ENCODE peak calls at places on chromosomes 13 and 19, in four cellular contexts. One of them, this sample, is unnamed.

GRCh38 chr19:29329460-29330134 is 116.6 kb upstream of the UQCRFS1 start:
- DNase-seq in heart left ventricle: no peak
- DNase-seq in testis: no peak
- DNase-seq in lower leg skin: no peak
- DNase-seq in this sample: no peak

GRCh38 chr13:92938481-92939020 is 288.1 kb upstream of the GPC6 start:
- DNase-seq in heart left ventricle: no peak
- DNase-seq in lower leg skin: no peak
- DNase-seq in testis: no peak
- DNase-seq in this sample: no peak

GRCh38 chr13:26663801-26664200 is 96.8 kb downstream of the GPR12 start:
- DNase-seq in heart left ventricle: no peak
- DNase-seq in testis: no peak
- DNase-seq in lower leg skin: no peak
- DNase-seq in this sample: no peak

GRCh38 chr13:55073000-55073399 is 2044.4 kb downstream of the OLFM4 start:
- DNase-seq in heart left ventricle: no peak
- DNase-seq in testis: no peak
- DNase-seq in lower leg skin: no peak
- DNase-seq in this sample: no peak

GRCh38 chr13:48593551-48593950 is 60.2 kb upstream of the CYSLTR2 start:
- DNase-seq in heart left ventricle: no peak
- DNase-seq in lower leg skin: no peak
- DNase-seq in testis: no peak
- DNase-seq in this sample: no peak

GRCh38 chr19:11489378-11489777 is 8.5 kb upstream of the ELAVL3 start:
- DNase-seq in heart left ventricle: no peak
- DNase-seq in lower leg skin: no peak
- DNase-seq in testis: no peak
- DNase-seq in this sample: no peak

GRCh38 chr13:59450218-59450617 is 713.5 kb downstream of the DIAPH3 start:
- DNase-seq in testis: no peak
- DNase-seq in lower leg skin: no peak
- DNase-seq in heart left ventricle: no peak
- DNase-seq in this sample: no peak

GRCh38 chr13:107301724-107302374 is 733.9 kb upstream of the ARGLU1 start:
- DNase-seq in heart left ventricle: no peak
- DNase-seq in lower leg skin: no peak
- DNase-seq in testis: no peak
- DNase-seq in this sample: no peak

GRCh38 chr13:29721766-29722165 is 126.3 kb upstream of the SLC7A1 start:
- DNase-seq in lower leg skin: no peak
- DNase-seq in testis: no peak
- DNase-seq in heart left ventricle: no peak
- DNase-seq in this sample: no peak

GRCh38 chr13:20124303-20124702 is 36.5 kb downstream of the GJA3 start:
- DNase-seq in heart left ventricle: no peak
- DNase-seq in lower leg skin: no peak
- DNase-seq in testis: no peak
- DNase-seq in this sample: no peak

GRCh38 chr13:99357149-99357596 is 50.0 kb upstream of the GPR183 start:
- DNase-seq in lower leg skin: no peak
- DNase-seq in testis: no peak
- DNase-seq in heart left ventricle: no peak
- DNase-seq in this sample: peak

GRCh38 chr19:23420824-23421223 is 25.6 kb upstream of the ZNF91 start:
- DNase-seq in heart left ventricle: no peak
- DNase-seq in lower leg skin: no peak
- DNase-seq in testis: no peak
- DNase-seq in this sample: no peak

GRCh38 chr13:44870456-44870929 is 118.8 kb downstream of the NUFIP1 start:
- DNase-seq in lower leg skin: peak
- DNase-seq in testis: peak
- DNase-seq in heart left ventricle: no peak
- DNase-seq in this sample: no peak

GRCh38 chr19:20078696-20079095 is 896 bp downstream of the ZNF90 start:
- DNase-seq in heart left ventricle: peak
- DNase-seq in lower leg skin: peak
- DNase-seq in testis: peak
- DNase-seq in this sample: no peak

GRCh38 chr13:107807306-107808073 is 407.8 kb downstream of the LIG4 start:
- DNase-seq in lower leg skin: no peak
- DNase-seq in testis: no peak
- DNase-seq in heart left ventricle: no peak
- DNase-seq in this sample: no peak

GRCh38 chr19:850221-850978 is 1.7 kb upstream of the ELANE start:
- DNase-seq in lower leg skin: peak
- DNase-seq in testis: peak
- DNase-seq in heart left ventricle: peak
- DNase-seq in this sample: peak

GRCh38 chr13:113774177-113775107 is 15.4 kb downstream of the TMEM255B start:
- DNase-seq in lower leg skin: peak
- DNase-seq in heart left ventricle: no peak
- DNase-seq in testis: no peak
- DNase-seq in this sample: peak

GRCh38 chr13:49292742-49293498 is 45.2 kb downstream of the CDADC1 start:
- DNase-seq in testis: no peak
- DNase-seq in heart left ventricle: peak
- DNase-seq in lower leg skin: no peak
- DNase-seq in this sample: no peak

GRCh38 chr19:44925114-44925891 is 10.9 kb downstream of the APOC1 start:
- DNase-seq in testis: peak
- DNase-seq in heart left ventricle: peak
- DNase-seq in lower leg skin: peak
- DNase-seq in this sample: no peak

GRCh38 chr13:27339299-27339698 is 68.7 kb downstream of the RASL11A start:
- DNase-seq in testis: peak
- DNase-seq in lower leg skin: no peak
- DNase-seq in heart left ventricle: no peak
- DNase-seq in this sample: no peak

GRCh38 chr13:113811081-113811928 is 52.3 kb downstream of the TMEM255B start:
- DNase-seq in testis: no peak
- DNase-seq in lower leg skin: no peak
- DNase-seq in heart left ventricle: no peak
- DNase-seq in this sample: no peak

GRCh38 chr13:111245781-111246384 is 74.6 kb upstream of the TEX29 start:
- DNase-seq in testis: no peak
- DNase-seq in lower leg skin: no peak
- DNase-seq in heart left ventricle: no peak
- DNase-seq in this sample: no peak

GRCh38 chr19:5837768-5838364 is 1.6 kb downstream of the FUT6 start:
- DNase-seq in testis: no peak
- DNase-seq in heart left ventricle: no peak
- DNase-seq in lower leg skin: no peak
- DNase-seq in this sample: no peak

GRCh38 chr13:37510441-37510840 is 88.1 kb downstream of the POSTN start:
- DNase-seq in testis: no peak
- DNase-seq in heart left ventricle: no peak
- DNase-seq in lower leg skin: no peak
- DNase-seq in this sample: no peak

GRCh38 chr19:14361824-14362223 is 19.4 kb upstream of the ADGRE5 start:
- DNase-seq in heart left ventricle: no peak
- DNase-seq in lower leg skin: no peak
- DNase-seq in testis: no peak
- DNase-seq in this sample: no peak

GRCh38 chr13:62920181-62920580 is 1504.5 kb upstream of the PCDH20 start:
- DNase-seq in lower leg skin: no peak
- DNase-seq in heart left ventricle: no peak
- DNase-seq in testis: no peak
- DNase-seq in this sample: no peak

GRCh38 chr13:38045278-38046048 is 175.9 kb upstream of the TRPC4 start:
- DNase-seq in heart left ventricle: no peak
- DNase-seq in lower leg skin: no peak
- DNase-seq in testis: no peak
- DNase-seq in this sample: no peak

GRCh38 chr13:43377955-43378354 is 354.6 kb downstream of the DNAJC15 start:
- DNase-seq in lower leg skin: no peak
- DNase-seq in testis: no peak
- DNase-seq in heart left ventricle: no peak
- DNase-seq in this sample: no peak

GRCh38 chr13:42110410-42111155 is 62.1 kb downstream of the DGKH start:
- DNase-seq in lower leg skin: no peak
- DNase-seq in heart left ventricle: no peak
- DNase-seq in testis: peak
- DNase-seq in this sample: peak

GRCh38 chr13:23289917-23290357 is 109.2 kb downstream of the SGCG start:
- DNase-seq in testis: peak
- DNase-seq in heart left ventricle: peak
- DNase-seq in lower leg skin: no peak
- DNase-seq in this sample: no peak

DNA sequence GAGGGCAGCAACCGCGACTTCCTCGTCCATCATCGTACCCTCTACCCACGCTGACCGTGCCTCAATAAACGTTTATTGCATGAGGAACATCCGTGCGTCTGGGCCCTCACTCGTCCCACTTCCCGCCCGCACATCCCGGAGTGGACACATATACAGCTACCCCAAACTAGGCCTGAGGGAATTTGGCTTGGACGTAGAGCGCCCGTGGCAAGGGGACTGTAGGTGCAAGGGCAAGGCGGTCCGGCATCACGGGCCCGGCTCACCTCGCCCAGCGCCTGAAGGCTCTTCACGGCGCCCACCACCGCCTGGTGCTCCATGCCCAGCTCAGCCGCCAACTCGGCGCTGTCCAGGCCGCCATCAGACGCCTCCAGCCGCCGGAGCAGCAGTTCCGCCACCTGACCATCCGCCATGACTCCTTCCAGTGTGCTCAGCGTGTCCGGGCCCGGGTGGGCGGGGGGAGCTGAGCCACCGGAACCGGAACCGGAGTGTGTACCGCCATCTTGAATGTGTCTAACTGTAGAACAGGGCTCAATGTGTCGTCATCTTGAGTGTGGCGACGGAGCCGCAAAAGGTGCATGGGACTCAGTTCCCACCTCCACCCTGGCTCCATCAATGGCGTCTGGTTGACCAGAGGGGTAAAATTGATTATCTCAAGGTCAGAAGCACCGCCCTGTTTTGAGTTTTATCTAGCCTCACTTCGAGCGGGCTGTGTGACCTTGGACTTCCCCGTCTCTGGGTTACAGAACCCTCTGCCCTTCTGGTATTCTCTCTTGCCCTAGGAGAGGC is at the start of gene FARSA:
- DNase-seq in heart left ventricle: peak
- DNase-seq in lower leg skin: peak
- DNase-seq in testis: peak
- DNase-seq in this sample: peak
- TF ChIP-seq POLR2A in heart left ventricle: no peak
- TF ChIP-seq POLR2A in lower leg skin: no peak
- TF ChIP-seq POLR2A in testis: no peak
- TF ChIP-seq POLR2A in this sample: peak

GRCh38 chr19:3984908-3985642 is at the start of gene EEF2:
- DNase-seq in testis: peak
- DNase-seq in lower leg skin: peak
- DNase-seq in heart left ventricle: peak
- DNase-seq in this sample: peak

GRCh38 chr19:3985643-3986259 is 488 bp upstream of the EEF2 start:
- DNase-seq in lower leg skin: no peak
- DNase-seq in heart left ventricle: no peak
- DNase-seq in testis: no peak
- DNase-seq in this sample: no peak

GRCh38 chr19:3990815-3991117 is 5.5 kb upstream of the EEF2 start:
- DNase-seq in lower leg skin: no peak
- DNase-seq in testis: no peak
- DNase-seq in heart left ventricle: no peak
- DNase-seq in this sample: no peak

GRCh38 chr19:3986260-3987041 is 1.2 kb upstream of the EEF2 start:
- DNase-seq in heart left ventricle: peak
- DNase-seq in testis: peak
- DNase-seq in lower leg skin: no peak
- DNase-seq in this sample: peak

DNA sequence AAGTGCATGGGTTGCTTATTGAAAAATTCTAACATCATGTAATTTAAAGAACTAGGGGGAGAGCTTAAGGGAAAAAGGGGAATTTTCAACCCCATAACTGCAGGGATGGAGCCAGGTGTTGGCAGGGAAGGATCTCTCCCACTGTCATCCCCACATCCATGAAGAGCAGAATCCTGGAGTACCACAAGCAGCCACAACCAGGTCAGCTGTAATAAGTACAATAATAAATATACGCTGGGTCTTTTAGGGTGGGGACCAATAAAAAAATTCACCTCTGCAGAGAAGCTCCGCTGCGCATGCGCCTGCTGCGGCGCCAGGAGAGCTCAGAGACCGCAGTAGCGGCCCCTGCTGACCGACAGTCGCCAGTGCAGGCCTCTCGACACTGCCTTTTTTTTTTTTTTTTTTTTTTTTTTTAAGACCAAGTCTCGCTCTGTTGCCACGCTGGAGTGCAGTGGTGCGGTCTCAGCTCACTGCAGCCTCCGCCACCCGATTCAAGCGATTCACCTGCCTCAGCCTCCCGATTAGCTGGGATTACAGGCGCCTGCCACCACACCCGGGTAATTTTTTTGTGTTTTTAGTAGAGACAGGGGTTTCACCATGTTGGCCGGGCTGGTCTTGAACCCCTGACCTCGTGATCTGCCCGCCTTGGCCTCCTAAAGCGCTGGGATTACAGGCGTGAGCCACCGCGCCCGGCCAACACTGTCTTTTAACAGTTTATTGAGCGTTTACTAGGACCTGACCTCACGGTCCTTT is 2.5 kb upstream of the EEF2 start:
- DNase-seq in heart left ventricle: peak
- DNase-seq in testis: peak
- DNase-seq in lower leg skin: peak
- DNase-seq in this sample: peak
- TF ChIP-seq POLR2A in heart left ventricle: no peak
- TF ChIP-seq POLR2A in testis: no peak
- TF ChIP-seq POLR2A in lower leg skin: no peak
- TF ChIP-seq POLR2A in this sample: no peak

GRCh38 chr19:34359140-34359953 is 5.6 kb upstream of the GPI start:
- DNase-seq in testis: peak
- DNase-seq in heart left ventricle: peak
- DNase-seq in lower leg skin: peak
- DNase-seq in this sample: peak
- TF ChIP-seq POLR2A in testis: no peak
- TF ChIP-seq POLR2A in heart left ventricle: no peak
- TF ChIP-seq POLR2A in lower leg skin: no peak
- TF ChIP-seq POLR2A in this sample: peak

GRCh38 chr19:41328818-41329220 is 18.8 kb downstream of the CCDC97 start:
- DNase-seq in lower leg skin: no peak
- DNase-seq in heart left ventricle: no peak
- DNase-seq in testis: no peak
- DNase-seq in this sample: no peak
- TF ChIP-seq POLR2A in lower leg skin: no peak
- TF ChIP-seq POLR2A in heart left ventricle: no peak
- TF ChIP-seq POLR2A in testis: no peak
- TF ChIP-seq POLR2A in this sample: no peak

This sample was measured in H54.